ENCODE peak calls at places on chromosome 1, in ten cellular contexts. X, R, G, E, S, J, D, N, K and H are unnamed samples.

GRCh38 chr1:234998174-234998741 is 130.4 kb downstream of the TOMM20 start:
- DNase-seq in X (no peak), R (peak; percentile 92), G (peak; percentile 35), E (peak; percentile 98), S (peak; percentile 86), J (peak; percentile 80), D (no peak), N (peak; percentile 55), K (peak; percentile 50), H (peak; percentile 87)

GRCh38 chr1:168567007-168567406 is 9.4 kb upstream of the XCL1 start:
- DNase-seq in X (no peak), R (no peak), G (no peak), E (no peak), S (no peak), J (no peak), D (no peak), N (no peak), K (no peak), H (no peak)

GRCh38 chr1:39666772-39667171 is 5.1 kb downstream of the NT5C1A start:
- DNase-seq in X (no peak), R (no peak), G (no peak), E (no peak), S (no peak), J (no peak), D (no peak), N (no peak), K (no peak), H (no peak)

GRCh38 chr1:44283524-44284173 is 70.4 kb downstream of the DMAP1 start:
- DNase-seq in X (no peak), R (peak; percentile 55), G (no peak), E (no peak), S (peak; percentile 76), J (no peak), D (no peak), N (no peak), K (no peak), H (no peak)

GRCh38 chr1:6960291-6960758 is 175.1 kb downstream of the CAMTA1 start:
- DNase-seq in X (no peak), R (no peak), G (no peak), E (peak; percentile 36), S (peak; percentile 38), J (no peak), D (peak; percentile 58), N (peak; percentile 62), K (no peak), H (no peak)

GRCh38 chr1:93715529-93716126 is 34.0 kb upstream of the BCAR3 start:
- DNase-seq in X (peak; percentile 78), R (no peak), G (no peak), E (no peak), S (no peak), J (no peak), D (no peak), N (peak; percentile 62), K (no peak), H (no peak)

GRCh38 chr1:9376886-9377333 is 84.2 kb downstream of the SPSB1 start:
- DNase-seq in X (no peak), R (peak; percentile 35), G (peak; percentile 68), E (no peak), S (no peak), J (peak; percentile 70), D (no peak), N (no peak), K (peak; percentile 69), H (peak; percentile 86)

GRCh38 chr1:23558140-23558871 is 995 bp downstream of the ID3 start:
- DNase-seq in X (peak; percentile 70), R (peak; percentile 86), G (peak; percentile 78), E (peak; percentile 52), S (peak; percentile 73), J (peak; percentile 55), D (peak; percentile 53), N (no peak), K (peak; percentile 66), H (no peak)

GRCh38 chr1:60151311-60151710 is 77.7 kb upstream of the C1orf87 start:
- DNase-seq in X (no peak), R (no peak), G (no peak), E (no peak), S (no peak), J (no peak), D (no peak), N (no peak), K (no peak), H (no peak)

GRCh38 chr1:221093903-221094865 is 214.9 kb downstream of the HLX start:
- DNase-seq in X (no peak), R (no peak), G (no peak), E (no peak), S (no peak), J (peak; percentile 8), D (peak; percentile 46), N (no peak), K (no peak), H (no peak)

GRCh38 chr1:241825581-241825980 is 22.4 kb upstream of the EXO1 start:
- DNase-seq in X (no peak), R (no peak), G (peak; percentile 14), E (no peak), S (no peak), J (peak; percentile 44), D (no peak), N (peak; percentile 22), K (peak; percentile 23), H (no peak)

GRCh38 chr1:186983327-186983726 is 154.6 kb downstream of the PLA2G4A start:
- DNase-seq in X (no peak), R (peak; percentile 20), G (peak; percentile 93), E (no peak), S (peak; percentile 61), J (peak; percentile 36), D (no peak), N (peak; percentile 30), K (peak; percentile 87), H (no peak)

GRCh38 chr1:186987065-186987464 is 158.3 kb downstream of the PLA2G4A start:
- DNase-seq in X (no peak), R (no peak), G (no peak), E (no peak), S (no peak), J (no peak), D (no peak), N (no peak), K (no peak), H (no peak)

GRCh38 chr1:186987769-186988168 is 159.0 kb downstream of the PLA2G4A start:
- DNase-seq in X (no peak), R (no peak), G (no peak), E (no peak), S (no peak), J (no peak), D (no peak), N (no peak), K (no peak), H (no peak)

GRCh38 chr1:186985889-186986491 is 157.2 kb downstream of the PLA2G4A start:
- DNase-seq in X (peak; percentile 45), R (no peak), G (peak; percentile 85), E (peak; percentile 67), S (peak; percentile 67), J (peak; percentile 69), D (peak; percentile 39), N (no peak), K (peak; percentile 81), H (no peak)

GRCh38 chr1:186984959-186985358 is 156.2 kb downstream of the PLA2G4A start:
- DNase-seq in X (no peak), R (no peak), G (no peak), E (no peak), S (no peak), J (no peak), D (no peak), N (no peak), K (no peak), H (no peak)
- TF ChIP-seq CTCF in X (no peak), R (no peak), G (no peak), E (no peak), S (no peak), J (no peak), D (no peak), N (no peak), K (no peak), H (no peak)

GRCh38 chr1:74406780-74407179 is 105.6 kb downstream of the LRRC53 start:
- DNase-seq in X (no peak), R (no peak), G (no peak), E (no peak), S (no peak), J (no peak), D (no peak), N (no peak), K (no peak), H (no peak)

GRCh38 chr1:74402873-74403272 is 109.5 kb downstream of the LRRC53 start:
- DNase-seq in X (no peak), R (no peak), G (no peak), E (no peak), S (no peak), J (no peak), D (no peak), N (no peak), K (no peak), H (no peak)

GRCh38 chr1:74412244-74412643 is 100.2 kb downstream of the LRRC53 start:
- DNase-seq in X (no peak), R (no peak), G (no peak), E (no peak), S (no peak), J (no peak), D (no peak), N (no peak), K (no peak), H (no peak)

DNA sequence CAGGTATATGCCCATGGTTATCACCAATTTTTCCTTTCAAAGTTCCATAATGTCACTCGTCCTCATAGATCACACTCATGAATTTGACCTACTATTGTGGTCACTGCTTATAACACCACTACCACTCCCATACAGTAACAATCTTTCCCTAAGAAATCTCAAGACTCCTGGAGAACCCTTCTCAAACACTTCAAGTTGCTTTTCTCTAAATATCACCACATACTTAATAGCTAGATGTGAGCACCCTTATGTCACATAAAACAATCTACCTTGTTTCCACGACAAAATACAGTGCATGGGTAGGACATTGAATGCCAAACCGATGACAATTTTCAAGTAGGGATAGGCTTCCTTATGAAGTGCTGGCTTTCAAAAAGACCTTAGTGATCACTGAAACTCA is 104.5 kb downstream of the LRRC53 start:
- DNase-seq in X (no peak), R (no peak), G (no peak), E (no peak), S (no peak), J (no peak), D (no peak), N (no peak), K (no peak), H (no peak)
- H3K4me3 ChIP-seq in X (no peak overlapping the region), R (no peak overlapping the region), G (no peak overlapping the region), E (no peak overlapping the region), S (no peak overlapping the region), J (no peak overlapping the region), D (no peak overlapping the region), N (no peak overlapping the region), K (no peak overlapping the region), H (no peak overlapping the region)

GRCh38 chr1:165289556-165289955 is 67.0 kb downstream of the LMX1A start:
- DNase-seq in X (no peak), R (no peak), G (no peak), E (no peak), S (no peak), J (no peak), D (peak; percentile 20), N (no peak), K (no peak), H (no peak)
- TF ChIP-seq CTCF in X (no peak), R (no peak), G (no peak), E (no peak), S (no peak), J (no peak), D (no peak), N (no peak), K (no peak), H (no peak)

DNA sequence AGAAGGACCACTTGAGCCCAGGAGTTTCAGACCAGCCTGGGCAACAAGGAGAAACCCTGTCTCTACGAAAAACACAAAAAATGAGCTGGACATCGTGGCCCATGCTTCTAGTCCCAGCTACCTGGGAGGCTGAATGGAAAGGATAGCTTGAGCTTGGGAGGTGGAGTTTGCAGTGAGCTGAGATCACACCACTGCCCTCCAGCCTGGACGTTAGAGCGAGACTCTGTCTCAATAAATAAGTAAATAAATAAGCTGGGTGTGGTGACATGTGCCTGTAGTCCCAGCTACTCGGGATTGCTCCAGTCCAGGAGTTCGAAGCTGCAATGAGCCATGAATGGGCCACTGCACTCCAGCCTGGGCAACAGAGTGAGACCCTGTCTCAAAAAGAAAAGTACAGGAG is 3.6 kb downstream of the AKR1A1 start:
- DNase-seq in X (no peak), R (no peak), G (no peak), E (no peak), S (no peak), J (no peak), D (no peak), N (no peak), K (no peak), H (no peak)
- H3K4me3 ChIP-seq in X (no peak overlapping the region), R (no peak overlapping the region), G (no peak overlapping the region), E (no peak overlapping the region), S (no peak overlapping the region), J (no peak overlapping the region), D (no peak overlapping the region), N (no peak overlapping the region), K (no peak overlapping the region), H (no peak overlapping the region)